ENCODE peak calls at places on chromosomes 4 and X, in ten cellular contexts. U is endothelial cell of umbilical vein, T is HepG2, A is HCT116, G is upper lobe of left lung, K is suprapubic skin, Q is transverse colon, S is Panc1, Z is sigmoid colon, O is stomach. B is an unnamed sample. For H3K9me3, the result is how much of the 10 kb centered on the place peaks cover.

GRCh38 chr4:67522851-67523671 is 22.2 kb downstream of the CENPC start:
- DNase-seq in T (no peak), Z (no peak), A (no peak), G (no peak), K (no peak), O (no peak), U (peak), Q (no peak), S (no peak), B (no peak)

GRCh38 chr4:911871-912490 is 20.1 kb downstream of the GAK start:
- DNase-seq in U (no peak), A (no peak), G (peak), T (no peak), S (no peak), Q (peak), Z (peak), K (no peak), O (no peak), B (no peak)

GRCh38 chrX:65136424-65136823 is 160.2 kb upstream of the ZC4H2 start:
- DNase-seq in Q (no peak), Z (no peak), K (no peak), G (no peak), T (no peak), U (no peak), O (no peak), S (no peak), A (no peak), B (no peak)

GRCh38 chr4:42655921-42656735 is 777 bp downstream of the ATP8A1 start:
- DNase-seq in U (peak), O (peak), Z (peak), T (peak), K (peak), Q (peak), G (peak), S (no peak), A (no peak), B (no peak)

GRCh38 chrX:100680756-100681155 is 36.8 kb downstream of the SRPX2 start:
- DNase-seq in G (no peak), T (no peak), Z (no peak), Q (no peak), A (no peak), S (no peak), K (no peak), U (no peak), O (no peak), B (no peak)

GRCh38 chrX:108312938-108313337 is 125.3 kb downstream of the COL4A6 start:
- DNase-seq in U (peak), G (no peak), Q (no peak), O (peak), Z (no peak), S (no peak), A (peak), K (no peak), T (no peak), B (no peak)

GRCh38 chrX:12891167-12891566 is 15.3 kb upstream of the TLR8 start:
- DNase-seq in Z (no peak), T (no peak), K (no peak), U (no peak), G (no peak), A (no peak), Q (no peak), O (no peak), S (no peak), B (no peak)

GRCh38 chr4:108045687-108046024 is 56.0 kb downstream of the HADH start:
- DNase-seq in Z (no peak), U (no peak), T (no peak), Q (no peak), O (peak), S (no peak), G (no peak), K (no peak), A (no peak), B (no peak)

GRCh38 chr4:80390178-80390577 is 54.6 kb downstream of the CFAP299 start:
- DNase-seq in T (no peak), A (no peak), Z (no peak), O (no peak), G (no peak), S (no peak), U (no peak), K (no peak), Q (no peak), B (no peak)

GRCh38 chr4:143207555-143207954 is 22.8 kb downstream of the USP38 start:
- DNase-seq in O (no peak), G (no peak), K (no peak), A (no peak), U (peak), T (peak), Z (no peak), S (no peak), Q (no peak), B (no peak)

GRCh38 chr4:37732787-37733186 is 46.6 kb upstream of the RELL1 start:
- DNase-seq in S (no peak), T (no peak), Z (no peak), G (no peak), U (no peak), O (no peak), Q (no peak), K (no peak), A (no peak), B (no peak)

GRCh38 chr4:33696066-33696465 is 2548.2 kb downstream of the ARAP2 start:
- DNase-seq in U (no peak), G (no peak), Q (no peak), K (no peak), Z (no peak), A (no peak), S (no peak), T (no peak), O (no peak), B (no peak)

GRCh38 chr4:46999584-46999983 is 6.2 kb upstream of the GABRA4 start:
- DNase-seq in Q (no peak), Z (no peak), S (no peak), A (no peak), T (no peak), G (no peak), U (no peak), O (no peak), K (no peak), B (no peak)

GRCh38 chr4:94455081-94455480 is 3.3 kb downstream of the PDLIM5 start:
- DNase-seq in A (no peak), K (peak), G (no peak), T (peak), O (peak), S (no peak), Q (peak), Z (peak), U (peak), B (no peak)

GRCh38 chr4:78527103-78527502 is 24.5 kb upstream of the ANXA3 start:
- DNase-seq in A (no peak), G (no peak), T (no peak), S (no peak), Z (no peak), O (no peak), K (no peak), Q (no peak), U (no peak), B (no peak)

GRCh38 chr4:102420563-102421221 is 75.4 kb upstream of the SLC39A8 start:
- DNase-seq in O (no peak), A (no peak), Z (no peak), K (no peak), G (no peak), T (peak), S (no peak), Q (no peak), U (peak), B (no peak)

GRCh38 chr4:169167958-169168357 is 102.8 kb downstream of the SH3RF1 start:
- DNase-seq in Z (no peak), S (no peak), Q (no peak), T (no peak), U (no peak), G (no peak), K (no peak), O (no peak), A (no peak), B (no peak)

GRCh38 chr4:94877973-94878372 is 120.2 kb downstream of the BMPR1B start:
- DNase-seq in Z (no peak), A (no peak), K (no peak), U (no peak), T (no peak), O (no peak), S (no peak), G (no peak), Q (no peak), B (no peak)

GRCh38 chrX:104435249-104435648 is 130.8 kb upstream of the IL1RAPL2 start:
- DNase-seq in A (no peak), S (no peak), O (no peak), T (no peak), U (no peak), Z (no peak), Q (no peak), K (no peak), G (no peak), B (no peak)

GRCh38 chr4:13292372-13292771 is 191.8 kb downstream of the RAB28 start:
- DNase-seq in Q (no peak), O (no peak), K (no peak), G (no peak), S (no peak), T (no peak), Z (no peak), U (no peak), A (no peak), B (no peak)

GRCh38 chr4:38832206-38832605 is 24.4 kb downstream of the TLR6 start:
- DNase-seq in A (no peak), Q (no peak), U (no peak), S (no peak), T (no peak), O (no peak), Z (no peak), G (no peak), K (no peak), B (no peak)

GRCh38 chrX:44765556-44765955 is 78.3 kb upstream of the DUSP21 start:
- DNase-seq in Q (no peak), G (no peak), T (no peak), S (no peak), A (no peak), K (no peak), U (peak), Z (no peak), O (no peak), B (no peak)

GRCh38 chr4:69546121-69546520 is 50.4 kb upstream of the UGT2B4 start:
- DNase-seq in A (no peak), O (no peak), T (no peak), S (no peak), K (no peak), G (no peak), U (no peak), Z (no peak), Q (no peak), B (no peak)

GRCh38 chr4:38381788-38382187 is 282.2 kb upstream of the KLF3 start:
- DNase-seq in A (no peak), Q (no peak), O (no peak), S (no peak), T (no peak), U (no peak), Z (peak), K (no peak), G (no peak), B (no peak)

GRCh38 chrX:8805974-8806373 is 4.8 kb upstream of the FAM9A start:
- DNase-seq in S (no peak), A (no peak), O (no peak), G (no peak), Q (no peak), T (no peak), U (no peak), K (no peak), Z (no peak), B (no peak)

GRCh38 chrX:15343075-15343476 is 7.8 kb upstream of the PIGA start:
- DNase-seq in G (no peak), S (no peak), U (no peak), O (no peak), T (no peak), Z (no peak), K (no peak), Q (no peak), A (no peak), B (no peak)

GRCh38 chr4:88341227-88342192 is 37.1 kb upstream of the HERC6 start:
- DNase-seq in O (no peak), S (peak), Z (peak), T (peak), G (no peak), A (no peak), U (peak), K (no peak), Q (no peak), B (no peak)
- TF ChIP-seq POLR2AphosphoS5 in O (peak), S (no peak), Z (peak), T (no peak), G (no peak), A (no peak), U (peak), K (no peak), Q (peak), B (no peak)

DNA sequence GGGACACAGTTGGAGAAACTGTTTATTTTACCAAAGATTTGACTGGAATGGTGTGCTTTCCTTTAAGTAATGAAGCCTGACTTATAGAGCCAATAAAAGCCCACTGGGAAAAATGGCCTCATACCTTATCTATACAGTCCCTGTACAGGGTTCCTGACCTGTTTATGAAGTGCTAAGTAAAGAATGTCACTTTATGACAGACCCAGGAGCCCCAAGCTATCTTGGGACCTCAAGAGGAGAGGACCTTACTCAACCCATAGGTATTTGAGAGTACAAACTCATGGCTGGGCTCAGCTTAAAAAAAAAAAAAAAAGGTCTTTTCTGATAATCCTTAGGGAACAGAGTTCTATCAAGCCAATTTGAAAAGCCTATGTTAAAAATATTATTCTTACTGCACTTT is 1389.3 kb downstream of the RAPGEF2 start:
- DNase-seq in U (no peak), S (no peak), Q (no peak), O (no peak), Z (no peak), G (no peak), T (no peak), K (no peak), A (no peak), B (no peak)
- H3K9me3 ChIP-seq in U (under half), S (under half), Q (under half), O (under half), Z (under half), G (under half), T (under half), K (under half), A (under half), B (under half)

DNA sequence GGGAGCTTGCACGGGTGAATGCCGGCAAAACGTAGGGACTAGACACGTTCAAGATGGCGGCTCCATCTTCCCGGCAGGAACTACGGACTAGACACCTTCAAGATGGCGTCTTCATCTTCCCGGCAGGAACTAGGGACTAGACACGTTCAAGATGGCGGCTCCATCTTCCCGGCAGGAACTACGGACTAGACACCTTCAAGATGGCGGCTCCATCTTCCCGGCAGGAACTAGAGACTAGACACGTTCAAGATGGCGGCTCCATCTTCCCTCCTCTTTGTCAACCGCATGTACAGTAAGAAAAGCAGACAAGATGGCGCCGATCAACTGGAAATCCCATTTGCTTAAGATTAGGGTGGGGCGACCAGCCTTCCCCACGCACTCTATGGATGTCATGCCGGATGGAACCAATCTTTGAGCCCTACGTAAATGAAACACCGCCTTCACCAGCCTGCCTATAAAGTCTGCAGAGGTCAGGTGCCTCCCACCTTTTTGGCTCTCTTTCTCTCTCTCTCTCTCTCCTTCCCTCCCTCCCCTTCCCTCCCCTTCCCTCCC is 222.4 kb downstream of the CRLF2 start:
- DNase-seq in G (no peak), A (peak), T (no peak), Z (peak), O (peak), K (peak), U (no peak), S (peak), Q (peak), B (no peak)
- TF ChIP-seq POLR2AphosphoS5 in G (peak), A (no peak), T (no peak), Z (peak), O (peak), K (no peak), U (no peak), S (peak), Q (peak), B (peak)

GRCh38 chr4:135598151-135598550 is 1396.6 kb upstream of the PABPC4L start:
- DNase-seq in O (no peak), Z (no peak), S (no peak), Q (no peak), G (no peak), K (no peak), T (no peak), U (no peak), A (no peak), B (no peak)
- H3K9me3 ChIP-seq in O (under half), Z (under half), S (under half), Q (under half), G (under half), K (under half), T (under half), U (under half), A (under half), B (under half)

DNA sequence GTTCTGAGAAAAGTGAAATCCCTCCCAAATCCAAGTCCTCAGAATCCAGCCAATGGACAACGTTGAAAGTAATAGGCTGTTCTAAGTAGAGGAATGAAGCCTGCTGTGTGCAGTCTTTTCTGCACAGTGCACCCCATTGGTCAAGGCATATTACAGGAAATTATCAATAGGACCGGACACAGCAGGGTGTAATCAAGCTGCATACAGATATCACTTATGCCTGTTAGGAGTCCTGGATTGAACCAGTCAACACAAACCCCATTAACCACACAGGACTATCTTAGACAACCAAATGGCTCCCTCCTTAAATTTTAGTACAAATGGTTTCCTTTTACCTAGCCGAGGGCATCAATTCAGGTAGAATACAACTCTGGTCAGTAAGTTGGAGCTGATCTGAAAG is 34.2 kb upstream of the MAGEA8 start:
- DNase-seq in Z (no peak), Q (no peak), S (no peak), G (no peak), T (no peak), U (no peak), K (no peak), A (no peak), O (no peak), B (no peak)
- TF ChIP-seq POLR2AphosphoS5 in Z (no peak), Q (no peak), S (no peak), G (no peak), T (no peak), U (no peak), K (no peak), A (no peak), O (no peak), B (no peak)